ENCODE peak calls at places on chromosomes 2 and 18, in seven cellular contexts. One of them, this sample, is unnamed. For H3K9me3, the result is how much of the 10 kb centered on the place peaks cover.

GRCh38 chr2:184906160-184906559 is 307.8 kb downstream of the ZNF804A start:
- DNase-seq in IMR-90: no peak
- DNase-seq in SK-N-SH: no peak
- DNase-seq in AG04450: no peak
- DNase-seq in hepatocyte: no peak
- DNase-seq in HCT116: no peak
- DNase-seq in H9: no peak
- DNase-seq in this sample: no peak

GRCh38 chr2:190277234-190278112 is 42.2 kb downstream of the HIBCH start:
- DNase-seq in H9: no peak
- DNase-seq in IMR-90: peak
- DNase-seq in SK-N-SH: peak
- DNase-seq in hepatocyte: peak
- DNase-seq in AG04450: no peak
- DNase-seq in HCT116: peak
- DNase-seq in this sample: no peak

GRCh38 chr2:181203412-181203811 is 223.0 kb downstream of the UBE2E3 start:
- DNase-seq in H9: no peak
- DNase-seq in AG04450: peak
- DNase-seq in SK-N-SH: no peak
- DNase-seq in IMR-90: peak
- DNase-seq in HCT116: peak
- DNase-seq in hepatocyte: peak
- DNase-seq in this sample: no peak

GRCh38 chr18:75926811-75927210 is 499.3 kb upstream of the SMIM21 start:
- DNase-seq in IMR-90: no peak
- DNase-seq in HCT116: no peak
- DNase-seq in AG04450: no peak
- DNase-seq in SK-N-SH: no peak
- DNase-seq in hepatocyte: no peak
- DNase-seq in H9: no peak
- DNase-seq in this sample: no peak

GRCh38 chr2:208638059-208638458 is 231.5 kb downstream of the PTH2R start:
- DNase-seq in hepatocyte: peak
- DNase-seq in AG04450: no peak
- DNase-seq in HCT116: no peak
- DNase-seq in IMR-90: no peak
- DNase-seq in H9: no peak
- DNase-seq in SK-N-SH: no peak
- DNase-seq in this sample: no peak

GRCh38 chr2:145123606-145124005 is 603.7 kb upstream of the ZEB2 start:
- DNase-seq in AG04450: no peak
- DNase-seq in hepatocyte: peak
- DNase-seq in IMR-90: peak
- DNase-seq in HCT116: no peak
- DNase-seq in H9: no peak
- DNase-seq in SK-N-SH: peak
- DNase-seq in this sample: no peak

GRCh38 chr2:223316346-223316745 is 264.4 kb downstream of the KCNE4 start:
- DNase-seq in HCT116: no peak
- DNase-seq in IMR-90: no peak
- DNase-seq in hepatocyte: no peak
- DNase-seq in H9: no peak
- DNase-seq in AG04450: no peak
- DNase-seq in SK-N-SH: no peak
- DNase-seq in this sample: no peak

GRCh38 chr2:217929757-217930707 is 72.8 kb downstream of the TNS1 start:
- DNase-seq in AG04450: no peak
- DNase-seq in IMR-90: peak
- DNase-seq in HCT116: no peak
- DNase-seq in H9: no peak
- DNase-seq in hepatocyte: no peak
- DNase-seq in SK-N-SH: no peak
- DNase-seq in this sample: no peak

GRCh38 chr2:179311071-179311470 is 46.4 kb upstream of the SESTD1 start:
- DNase-seq in H9: no peak
- DNase-seq in SK-N-SH: no peak
- DNase-seq in IMR-90: no peak
- DNase-seq in hepatocyte: no peak
- DNase-seq in HCT116: no peak
- DNase-seq in AG04450: no peak
- DNase-seq in this sample: no peak

GRCh38 chr2:205364261-205364660 is 318.0 kb upstream of the NRP2 start:
- DNase-seq in H9: no peak
- DNase-seq in IMR-90: no peak
- DNase-seq in AG04450: no peak
- DNase-seq in HCT116: no peak
- DNase-seq in SK-N-SH: no peak
- DNase-seq in hepatocyte: no peak
- DNase-seq in this sample: no peak

DNA sequence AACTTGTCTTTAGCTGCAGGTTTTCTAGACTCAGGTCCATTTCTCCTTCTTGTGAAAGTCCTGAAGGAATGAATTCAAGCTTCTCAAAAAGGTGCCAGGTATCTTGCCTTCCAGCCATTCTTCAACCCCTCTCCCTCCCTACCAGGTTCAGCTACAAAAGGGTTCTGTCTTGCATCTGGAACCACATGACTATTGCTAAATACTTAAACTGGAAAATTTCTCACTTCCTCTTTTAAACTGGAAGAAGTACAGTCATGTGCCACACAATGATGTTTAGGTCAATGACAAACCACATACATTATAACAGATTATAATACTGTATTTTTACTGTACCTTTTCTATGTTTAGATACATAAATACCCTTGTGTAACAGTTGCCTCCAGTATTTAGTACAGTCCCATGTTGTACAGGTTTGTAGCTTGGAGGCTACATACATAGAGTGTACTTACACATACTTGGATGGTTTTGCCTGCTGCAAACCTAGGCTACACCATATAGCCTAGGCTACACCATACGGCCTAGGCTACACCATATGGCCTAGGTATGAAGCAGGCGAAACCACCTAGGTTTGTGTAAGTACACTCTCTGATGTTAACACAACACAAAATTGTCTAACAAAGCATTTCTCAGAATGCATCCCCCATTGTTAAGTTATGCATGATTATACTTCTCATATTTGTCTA is 142.0 kb upstream of the DNMT3A start:
- DNase-seq in AG04450: no peak
- DNase-seq in HCT116: no peak
- DNase-seq in H9: no peak
- DNase-seq in SK-N-SH: no peak
- DNase-seq in hepatocyte: no peak
- DNase-seq in IMR-90: no peak
- DNase-seq in this sample: no peak
- H3K27ac ChIP-seq in AG04450: no peak
- H3K27ac ChIP-seq in HCT116: no peak
- H3K27ac ChIP-seq in H9: no peak
- H3K27ac ChIP-seq in SK-N-SH: no peak
- H3K27ac ChIP-seq in hepatocyte: no peak
- H3K27ac ChIP-seq in IMR-90: no peak
- H3K27ac ChIP-seq in this sample: no peak

DNA sequence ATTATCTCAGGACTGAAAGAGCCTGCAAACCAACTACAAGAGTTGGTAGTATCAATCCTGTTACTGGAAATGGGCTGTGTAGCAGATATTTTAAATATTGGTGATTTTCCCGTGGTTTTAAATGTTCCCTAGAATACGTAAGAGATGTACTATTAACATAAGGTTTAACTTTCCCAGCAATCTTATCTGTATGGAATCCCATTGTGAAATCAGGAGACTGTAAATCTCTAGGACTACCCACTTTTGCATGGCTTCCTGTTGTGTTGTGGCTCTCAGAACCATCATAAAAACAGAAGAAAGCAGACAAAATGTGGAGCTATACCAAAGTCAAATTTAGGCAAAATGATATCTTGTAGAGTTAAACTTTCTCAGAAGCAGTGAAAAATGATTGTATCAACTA is 641.5 kb upstream of the SETBP1 start:
- DNase-seq in AG04450: no peak
- DNase-seq in H9: no peak
- DNase-seq in hepatocyte: no peak
- DNase-seq in HCT116: no peak
- DNase-seq in IMR-90: no peak
- DNase-seq in SK-N-SH: no peak
- DNase-seq in this sample: no peak
- H3K9me3 ChIP-seq in AG04450: under half
- H3K9me3 ChIP-seq in H9: under half
- H3K9me3 ChIP-seq in hepatocyte: under half
- H3K9me3 ChIP-seq in HCT116: under half
- H3K9me3 ChIP-seq in IMR-90: under half
- H3K9me3 ChIP-seq in SK-N-SH: under half
- H3K9me3 ChIP-seq in this sample: under half

DNA sequence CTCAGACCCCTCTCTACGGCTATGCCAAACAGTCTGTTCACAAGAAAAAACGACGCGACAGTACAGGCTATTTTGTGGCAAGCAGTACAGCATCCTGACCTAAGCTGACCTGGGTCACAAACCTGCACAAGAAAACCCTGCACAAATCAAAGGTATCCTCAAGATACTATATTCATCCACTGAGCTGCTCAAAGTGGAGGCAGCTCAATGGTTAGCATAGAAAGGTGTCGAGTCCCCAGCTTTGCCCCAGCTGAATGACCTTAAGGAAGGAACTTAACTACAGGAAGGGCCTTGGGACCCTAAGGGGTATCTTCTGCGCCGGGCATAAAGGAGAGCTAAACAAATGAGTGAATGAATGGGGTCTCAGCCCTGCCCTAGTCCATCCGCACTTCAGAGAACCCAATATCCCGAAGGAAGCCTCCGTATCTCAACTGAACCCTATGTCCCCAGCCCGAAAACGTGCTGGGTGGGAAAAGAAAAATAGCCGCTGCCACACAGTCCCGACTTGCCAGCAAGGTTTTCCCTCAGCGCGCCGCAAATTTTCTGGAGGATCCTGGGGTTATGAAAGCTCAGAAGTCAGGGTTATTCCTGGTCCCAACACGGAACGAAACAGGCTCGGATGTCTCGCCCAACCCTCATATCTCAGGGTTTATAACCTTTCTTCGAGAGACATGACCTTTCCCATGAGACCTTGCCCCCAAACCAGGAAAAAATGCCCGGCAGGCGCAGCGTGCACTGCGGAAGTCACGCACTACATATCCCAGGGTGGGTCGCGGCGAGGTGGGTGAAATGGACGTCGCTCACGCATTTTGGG is at the start of gene FASTKD1:
- DNase-seq in HCT116: peak
- DNase-seq in AG04450: peak
- DNase-seq in IMR-90: peak
- DNase-seq in H9: peak
- DNase-seq in hepatocyte: peak
- DNase-seq in SK-N-SH: peak
- DNase-seq in this sample: peak
- TF ChIP-seq CTCF in HCT116: no peak
- TF ChIP-seq CTCF in AG04450: no peak
- TF ChIP-seq CTCF in IMR-90: no peak
- TF ChIP-seq CTCF in H9: no peak
- TF ChIP-seq CTCF in hepatocyte: no peak
- TF ChIP-seq CTCF in SK-N-SH: no peak
- TF ChIP-seq CTCF in this sample: no peak

GRCh38 chr18:24014986-24015896 is 687 bp downstream of the TTC39C start:
- DNase-seq in SK-N-SH: peak
- DNase-seq in hepatocyte: peak
- DNase-seq in HCT116: no peak
- DNase-seq in H9: peak
- DNase-seq in IMR-90: peak
- DNase-seq in AG04450: no peak
- DNase-seq in this sample: peak
- H3K27ac ChIP-seq in SK-N-SH: peak
- H3K27ac ChIP-seq in hepatocyte: peak
- H3K27ac ChIP-seq in HCT116: peak
- H3K27ac ChIP-seq in H9: no peak
- H3K27ac ChIP-seq in IMR-90: peak
- H3K27ac ChIP-seq in AG04450: peak
- H3K27ac ChIP-seq in this sample: peak

GRCh38 chr2:213923543-213923942 is 487.3 kb upstream of the VWC2L start:
- DNase-seq in AG04450: no peak
- DNase-seq in HCT116: no peak
- DNase-seq in H9: peak
- DNase-seq in IMR-90: no peak
- DNase-seq in SK-N-SH: no peak
- DNase-seq in hepatocyte: no peak
- DNase-seq in this sample: no peak

GRCh38 chr2:213914510-213914909 is 496.3 kb upstream of the VWC2L start:
- DNase-seq in SK-N-SH: no peak
- DNase-seq in hepatocyte: no peak
- DNase-seq in AG04450: no peak
- DNase-seq in H9: no peak
- DNase-seq in IMR-90: no peak
- DNase-seq in HCT116: no peak
- DNase-seq in this sample: no peak

GRCh38 chr2:213920014-213920413 is 490.8 kb upstream of the VWC2L start:
- DNase-seq in HCT116: no peak
- DNase-seq in hepatocyte: no peak
- DNase-seq in IMR-90: no peak
- DNase-seq in AG04450: no peak
- DNase-seq in H9: no peak
- DNase-seq in SK-N-SH: no peak
- DNase-seq in this sample: no peak
- H3K9me3 ChIP-seq in HCT116: under half
- H3K9me3 ChIP-seq in hepatocyte: under half
- H3K9me3 ChIP-seq in IMR-90: under half
- H3K9me3 ChIP-seq in AG04450: under half
- H3K9me3 ChIP-seq in H9: under half
- H3K9me3 ChIP-seq in SK-N-SH: under half
- H3K9me3 ChIP-seq in this sample: under half

GRCh38 chr18:46338213-46338612 is 234.0 kb downstream of the HAUS1 start:
- DNase-seq in H9: no peak
- DNase-seq in SK-N-SH: peak
- DNase-seq in hepatocyte: no peak
- DNase-seq in HCT116: no peak
- DNase-seq in AG04450: no peak
- DNase-seq in IMR-90: no peak
- DNase-seq in this sample: no peak
- TF ChIP-seq CTCF in H9: peak
- TF ChIP-seq CTCF in SK-N-SH: no peak
- TF ChIP-seq CTCF in hepatocyte: no peak
- TF ChIP-seq CTCF in HCT116: no peak
- TF ChIP-seq CTCF in AG04450: no peak
- TF ChIP-seq CTCF in IMR-90: no peak
- TF ChIP-seq CTCF in this sample: no peak

GRCh38 chr18:33201509-33201926 is 239.0 kb downstream of the CCDC178 start:
- DNase-seq in HCT116: no peak
- DNase-seq in AG04450: no peak
- DNase-seq in IMR-90: no peak
- DNase-seq in SK-N-SH: peak
- DNase-seq in H9: peak
- DNase-seq in hepatocyte: peak
- DNase-seq in this sample: no peak
- H3K27ac ChIP-seq in HCT116: no peak
- H3K27ac ChIP-seq in AG04450: no peak
- H3K27ac ChIP-seq in IMR-90: no peak
- H3K27ac ChIP-seq in SK-N-SH: no peak
- H3K27ac ChIP-seq in H9: no peak
- H3K27ac ChIP-seq in hepatocyte: no peak
- H3K27ac ChIP-seq in this sample: no peak

This sample was measured in CD4-positive, alpha-beta T cell.